ENCODE peak calls at places on chromosomes 3 and 15, in six cellular contexts. J is K562, Z is A549, U is cardiac muscle cell, M is lower lobe of right lung, C is fibroblast of lung. Q is an unnamed sample.
A peak's percentile ranks its signal among the peaks of the same experiment; 100 is the strongest.

GRCh38 chr3:187955076-187955952 is 198.6 kb upstream of the LPP start:
- DNase-seq in Z (peak; percentile 87), C (peak; percentile 99), J (no peak), M (no peak), U (no peak), Q (peak; percentile 91)

GRCh38 chr3:195247086-195247862 is 23.7 kb downstream of the XXYLT1 start:
- DNase-seq in J (no peak), Z (no peak), C (no peak), M (peak; percentile 21), U (no peak), Q (no peak)

GRCh38 chr3:54188176-54188791 is 65.9 kb downstream of the CACNA2D3 start:
- DNase-seq in M (no peak), C (peak; percentile 40), Z (peak; percentile 46), J (peak; percentile 47), U (peak; percentile 94), Q (peak; percentile 7)

GRCh38 chr3:129176051-129176450 is 7.6 kb downstream of the CNBP start:
- DNase-seq in M (no peak), C (no peak), U (no peak), J (no peak), Z (no peak), Q (no peak)

GRCh38 chr3:53231532-53232511 is 24.0 kb downstream of the TKT start:
- DNase-seq in J (no peak), C (no peak), U (no peak), M (peak; percentile 21), Z (no peak), Q (no peak)

GRCh38 chr3:39443530-39443929 is 23.9 kb upstream of the MOBP start:
- DNase-seq in U (no peak), Z (peak; percentile 10), M (no peak), C (no peak), J (no peak), Q (no peak)

GRCh38 chr3:115615001-115615447 is 8.3 kb upstream of the GAP43 start:
- DNase-seq in C (peak; percentile 13), U (no peak), M (no peak), J (no peak), Z (no peak), Q (peak; percentile 19)

GRCh38 chr3:73552700-73553099 is 72.0 kb downstream of the PDZRN3 start:
- DNase-seq in J (no peak), M (no peak), U (no peak), C (peak; percentile 57), Z (no peak), Q (peak; percentile 71)

GRCh38 chr3:113606539-113607218 is 74.3 kb downstream of the SIDT1 start:
- DNase-seq in U (no peak), J (no peak), M (no peak), Z (no peak), C (no peak), Q (no peak)

GRCh38 chr3:157098823-157099185 is 61.1 kb downstream of the CCNL1 start:
- DNase-seq in Z (no peak), U (no peak), J (no peak), C (peak; percentile 79), M (no peak), Q (peak; percentile 49)

GRCh38 chr3:11140054-11140712 is 14.1 kb upstream of the HRH1 start:
- DNase-seq in M (peak; percentile 62), J (no peak), U (no peak), Z (peak; percentile 62), C (peak; percentile 79), Q (no peak)

GRCh38 chr15:95141486-95141885 is 910.1 kb downstream of the MCTP2 start:
- DNase-seq in M (no peak), U (no peak), J (no peak), Z (no peak), C (peak; percentile 83), Q (peak; percentile 64)

GRCh38 chr15:28026764-28027713 is 72.1 kb downstream of the OCA2 start:
- DNase-seq in Z (no peak), C (no peak), U (no peak), J (peak; percentile 83), M (no peak), Q (no peak)

GRCh38 chr15:63435416-63435815 is 53.8 kb upstream of the CA12 start:
- DNase-seq in C (no peak), M (no peak), Z (no peak), J (no peak), U (no peak), Q (no peak)

GRCh38 chr3:65785065-65785645 is 253.6 kb downstream of the MAGI1 start:
- DNase-seq in Z (peak; percentile 55), M (no peak), U (peak; percentile 70), J (peak; percentile 20), C (peak; percentile 85), Q (peak; percentile 82)

GRCh38 chr15:69480932-69481331 is 28.3 kb downstream of the RPLP1 start:
- DNase-seq in C (no peak), U (no peak), M (no peak), J (no peak), Z (no peak), Q (no peak)

GRCh38 chr3:119794971-119795612 is 13.2 kb downstream of the NR1I2 start:
- DNase-seq in U (peak; percentile 43), M (no peak), C (peak; percentile 21), J (peak; percentile 84), Z (peak; percentile 88), Q (peak; percentile 14)

GRCh38 chr3:148218222-148218621 is 479.5 kb upstream of the AGTR1 start:
- DNase-seq in C (no peak), Z (no peak), M (no peak), J (no peak), U (no peak), Q (peak; percentile 10)

GRCh38 chr3:33915796-33916589 is 117.6 kb downstream of the PDCD6IP start:
- DNase-seq in U (peak; percentile 55), Z (peak; percentile 69), M (no peak), C (peak; percentile 51), J (peak; percentile 71), Q (peak; percentile 9)

GRCh38 chr3:134369231-134369741 is 5.0 kb downstream of the AMOTL2 start:
- DNase-seq in J (no peak), Z (no peak), C (peak; percentile 57), M (no peak), U (no peak), Q (peak; percentile 72)

GRCh38 chr15:71329509-71330260 is 214.4 kb downstream of the THSD4 start:
- DNase-seq in U (peak; percentile 15), M (no peak), C (peak; percentile 40), Z (peak; percentile 24), J (no peak), Q (peak; percentile 69)

DNA sequence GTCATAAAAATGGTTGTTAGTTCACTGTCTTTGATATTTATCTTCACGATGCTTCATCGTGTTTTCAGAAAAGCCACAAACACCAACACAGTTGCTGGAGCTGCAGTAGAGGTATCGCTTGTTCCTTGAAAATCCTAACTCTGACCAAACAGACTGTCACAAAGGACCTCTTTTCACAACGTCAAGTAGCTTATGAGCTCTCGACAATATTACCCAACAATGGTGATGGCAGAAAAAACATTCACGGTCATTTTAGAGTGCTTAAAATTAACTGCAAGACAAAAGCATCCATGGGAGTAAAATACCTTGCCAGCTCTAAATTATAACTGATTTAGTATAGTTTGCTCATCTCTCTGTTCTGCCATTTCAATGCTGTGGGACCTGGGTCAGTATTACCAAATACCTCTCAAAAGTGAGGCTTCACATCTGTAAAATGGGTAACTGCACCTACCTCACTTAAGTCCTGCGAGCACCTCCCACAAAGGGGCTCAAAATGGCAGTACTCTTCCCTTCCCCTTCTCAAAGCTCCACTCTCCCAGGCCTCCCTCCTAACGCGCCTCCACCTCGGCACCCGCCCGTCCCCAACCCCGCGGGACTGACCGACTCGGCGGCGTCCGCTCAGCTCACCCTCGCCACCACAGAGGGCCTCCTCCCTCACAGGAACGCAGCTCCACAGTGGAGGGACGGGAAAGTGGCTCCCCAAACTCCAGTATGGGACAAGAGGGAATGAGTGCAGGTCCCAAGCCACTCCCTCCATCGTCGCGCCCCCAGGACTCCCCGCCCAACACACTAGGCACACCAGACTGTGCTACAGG is 534 bp downstream of the TRIM59 start:
- DNase-seq in J (no peak), Z (peak; percentile 83), C (peak; percentile 67), M (no peak), U (peak; percentile 17), Q (no peak)
- H3K4me3 ChIP-seq in J (peak overlapping the region; percentile 67), Z (peak overlapping the region; percentile 81), C (peak overlapping the region; percentile 72), M (peak overlapping the region; percentile 57), U (peak overlapping the region; percentile 50), Q (peak overlapping the region; percentile 79)

DNA sequence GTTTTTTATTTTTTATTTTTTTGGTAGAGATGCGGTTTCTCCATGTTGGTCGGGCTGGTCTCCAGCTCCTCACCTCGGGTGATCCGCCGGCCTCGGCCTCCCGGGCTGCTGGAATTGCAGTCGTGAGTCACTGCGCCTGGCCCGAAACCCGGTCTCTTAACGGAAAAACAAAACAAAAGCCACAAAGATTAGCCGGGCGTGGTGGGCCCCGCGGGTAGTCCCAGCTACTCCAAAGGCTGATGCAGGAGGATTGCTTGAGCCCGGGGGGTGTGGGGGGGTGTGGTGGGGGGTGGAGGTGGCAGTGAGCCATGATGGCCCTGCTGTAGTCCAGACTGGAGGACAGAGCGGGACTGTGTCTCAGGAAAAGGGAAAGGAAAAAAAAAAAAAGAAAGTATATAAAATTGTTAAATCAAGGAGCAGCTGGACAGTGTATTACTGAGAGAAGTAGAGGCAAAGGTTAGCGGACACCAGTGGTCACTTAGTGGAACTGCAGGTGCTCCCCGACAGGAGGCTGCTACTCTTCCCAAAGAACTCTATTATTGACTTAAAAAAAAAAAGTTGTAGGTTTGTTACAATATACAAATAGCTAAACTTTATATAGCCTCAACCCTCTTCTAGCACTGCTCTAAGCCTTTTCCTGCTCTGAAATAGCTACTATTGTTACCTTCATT is 30.3 kb upstream of the TUBGCP5 start:
- DNase-seq in U (no peak), M (no peak), Z (peak; percentile 48), J (peak; percentile 48), C (no peak), Q (no peak)
- TF ChIP-seq CTCF in U (no peak), M (no peak), Z (no peak), J (peak; percentile 48), C (no peak), Q (no peak)

GRCh38 chr15:49046113-49046883 is at the start of gene SECISBP2L:
- DNase-seq in J (peak; percentile 93), M (peak; percentile 96), U (peak; percentile 95), Z (peak; percentile 93), C (peak; percentile 95), Q (peak; percentile 97)

GRCh38 chr15:49042165-49042564 is 4.1 kb downstream of the SECISBP2L start:
- DNase-seq in J (no peak), U (no peak), M (no peak), Z (no peak), C (no peak), Q (no peak)

GRCh38 chr15:49045691-49046112 is 544 bp downstream of the SECISBP2L start:
- DNase-seq in M (no peak), C (peak; percentile 40), U (peak; percentile 64), Z (peak; percentile 12), J (peak; percentile 35), Q (peak; percentile 32)

GRCh38 chr15:49044761-49045571 is 1.3 kb downstream of the SECISBP2L start:
- DNase-seq in C (peak; percentile 17), J (no peak), Z (no peak), U (no peak), M (no peak), Q (no peak)

GRCh38 chr15:49044002-49044401 is 2.2 kb downstream of the SECISBP2L start:
- DNase-seq in M (no peak), J (no peak), Z (no peak), U (no peak), C (no peak), Q (no peak)
- H3K4me3 ChIP-seq in M (peak overlapping the region; percentile 90), J (no peak overlapping the region), Z (no peak overlapping the region), U (peak overlapping the region; percentile 68), C (peak overlapping the region; percentile 85), Q (peak overlapping the region; percentile 96)

DNA sequence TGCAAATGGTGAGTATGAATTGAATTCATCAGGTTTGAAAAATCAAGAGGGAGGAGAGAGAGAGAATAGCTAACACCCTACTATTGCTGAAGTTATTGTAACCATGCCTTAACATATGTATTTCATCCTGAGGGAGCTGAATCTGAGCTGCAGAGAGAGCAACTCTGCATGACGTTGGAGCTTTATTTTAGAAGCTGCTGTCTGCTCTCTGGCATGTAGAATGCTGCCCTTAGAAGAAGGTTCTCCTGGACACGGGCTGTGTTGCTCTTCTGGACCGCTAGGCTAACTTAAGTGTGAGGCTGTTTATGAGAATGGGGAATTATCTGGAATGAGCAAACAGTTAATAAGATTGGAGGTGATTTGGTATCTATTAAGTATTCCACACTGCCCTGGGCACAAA is 814.6 kb downstream of the AGBL1 start:
- DNase-seq in Z (no peak), U (peak; percentile 17), M (no peak), C (no peak), J (no peak), Q (no peak)
- TF ChIP-seq CTCF in Z (no peak), U (no peak), M (no peak), C (no peak), J (no peak), Q (no peak)

Q was measured in foreskin fibroblast.